ENCODE peak calls at places on chromosomes 12 and 14, in five cellular contexts. Z, U, P, B and L are unnamed samples.

GRCh38 chr12:78002878-78003277 is 172.2 kb downstream of the NAV3 start:
- DNase-seq in B (no peak), Z (no peak), U (no peak), P (no peak), L (no peak)

GRCh38 chr12:21942377-21942703 is 1.1 kb upstream of the ABCC9 start:
- DNase-seq in B (no peak), U (no peak), Z (no peak), P (no peak), L (no peak)

GRCh38 chr14:58876613-58877012 is 238.9 kb downstream of the DACT1 start:
- DNase-seq in Z (no peak), B (no peak), U (no peak), P (no peak), L (no peak)

GRCh38 chr12:47818007-47818376 is 1.7 kb downstream of the HDAC7 start:
- DNase-seq in U (no peak), P (no peak), B (no peak), Z (no peak), L (peak)

GRCh38 chr14:62097824-62098223 is 335.6 kb downstream of the SNAPC1 start:
- DNase-seq in P (no peak), U (no peak), B (no peak), Z (no peak), L (no peak)

GRCh38 chr12:21337453-21337852 is 2.7 kb upstream of the SLCO1A2 start:
- DNase-seq in Z (no peak), U (no peak), B (no peak), P (no peak), L (no peak)

GRCh38 chr12:95322335-95322734 is 104.7 kb downstream of the VEZT start:
- DNase-seq in Z (no peak), U (no peak), P (no peak), B (no peak), L (no peak)

GRCh38 chr12:12474931-12475485 is 87.7 kb downstream of the DUSP16 start:
- DNase-seq in P (no peak), Z (no peak), B (no peak), U (no peak), L (no peak)

GRCh38 chr12:111792155-111792876 is 25.6 kb downstream of the ALDH2 start:
- DNase-seq in Z (peak), P (no peak), U (no peak), B (no peak), L (no peak)

GRCh38 chr14:53571589-53571988 is 385.0 kb downstream of the BMP4 start:
- DNase-seq in U (no peak), P (no peak), B (no peak), Z (no peak), L (no peak)

GRCh38 chr12:95201056-95201670 is 16.1 kb downstream of the FGD6 start:
- DNase-seq in P (no peak), B (no peak), Z (no peak), U (no peak), L (no peak)

GRCh38 chr14:67170706-67171105 is 18.5 kb upstream of the GARIN2 start:
- DNase-seq in U (no peak), B (no peak), P (no peak), Z (no peak), L (no peak)

GRCh38 chr14:66650491-66650911 is 142.6 kb downstream of the GPHN start:
- DNase-seq in P (no peak), Z (no peak), U (no peak), B (no peak), L (no peak)

GRCh38 chr14:50093496-50093895 is 22.9 kb downstream of the VCPKMT start:
- DNase-seq in P (no peak), U (no peak), Z (no peak), B (no peak), L (no peak)

GRCh38 chr14:26687438-26687837 is 89.6 kb upstream of the NOVA1 start:
- DNase-seq in U (no peak), B (peak), P (no peak), Z (no peak), L (no peak)

GRCh38 chr14:59343585-59343984 is 121.6 kb downstream of the GPR135 start:
- DNase-seq in Z (no peak), B (peak), U (peak), P (no peak), L (no peak)

GRCh38 chr14:33556382-33557121 is 394.3 kb downstream of the EGLN3 start:
- DNase-seq in Z (no peak), P (no peak), U (no peak), B (no peak), L (no peak)

GRCh38 chr12:13566286-13566685 is 369.8 kb downstream of the EMP1 start:
- DNase-seq in U (no peak), Z (no peak), B (no peak), P (no peak), L (no peak)

GRCh38 chr12:131024026-131024425 is 70.3 kb downstream of the ADGRD1 start:
- DNase-seq in Z (no peak), U (no peak), B (no peak), P (no peak), L (no peak)

GRCh38 chr12:42725839-42726238 is 136.3 kb upstream of the PRICKLE1 start:
- DNase-seq in P (no peak), Z (no peak), U (no peak), B (no peak), L (no peak)

GRCh38 chr12:48143898-48144297 is 13.4 kb downstream of the ASB8 start:
- DNase-seq in Z (no peak), P (no peak), B (no peak), U (no peak), L (no peak)

GRCh38 chr12:106582661-106583577 is at the start of gene RFX4:
- DNase-seq in U (no peak), P (no peak), B (no peak), Z (no peak), L (no peak)

GRCh38 chr12:52739963-52740362 is 36.6 kb upstream of the KRT77 start:
- DNase-seq in U (no peak), B (no peak), P (no peak), Z (no peak), L (no peak)

GRCh38 chr12:116210131-116210530 is 67.4 kb downstream of the MED13L start:
- DNase-seq in B (no peak), P (no peak), U (no peak), Z (no peak), L (no peak)

GRCh38 chr14:91778217-91778616 is 46.3 kb upstream of the CATSPERB start:
- DNase-seq in Z (no peak), P (no peak), U (no peak), B (no peak), L (no peak)

GRCh38 chr12:105860556-105861207 is 278.1 kb downstream of the NUAK1 start:
- DNase-seq in U (no peak), Z (no peak), P (no peak), B (no peak), L (no peak)

GRCh38 chr12:27525373-27525772 is 1.4 kb downstream of the PPFIBP1 start:
- DNase-seq in B (no peak), P (no peak), Z (no peak), U (no peak), L (no peak)
- H3K4me3 ChIP-seq in B (peak), P (no peak), Z (peak), U (peak), L (peak)

DNA sequence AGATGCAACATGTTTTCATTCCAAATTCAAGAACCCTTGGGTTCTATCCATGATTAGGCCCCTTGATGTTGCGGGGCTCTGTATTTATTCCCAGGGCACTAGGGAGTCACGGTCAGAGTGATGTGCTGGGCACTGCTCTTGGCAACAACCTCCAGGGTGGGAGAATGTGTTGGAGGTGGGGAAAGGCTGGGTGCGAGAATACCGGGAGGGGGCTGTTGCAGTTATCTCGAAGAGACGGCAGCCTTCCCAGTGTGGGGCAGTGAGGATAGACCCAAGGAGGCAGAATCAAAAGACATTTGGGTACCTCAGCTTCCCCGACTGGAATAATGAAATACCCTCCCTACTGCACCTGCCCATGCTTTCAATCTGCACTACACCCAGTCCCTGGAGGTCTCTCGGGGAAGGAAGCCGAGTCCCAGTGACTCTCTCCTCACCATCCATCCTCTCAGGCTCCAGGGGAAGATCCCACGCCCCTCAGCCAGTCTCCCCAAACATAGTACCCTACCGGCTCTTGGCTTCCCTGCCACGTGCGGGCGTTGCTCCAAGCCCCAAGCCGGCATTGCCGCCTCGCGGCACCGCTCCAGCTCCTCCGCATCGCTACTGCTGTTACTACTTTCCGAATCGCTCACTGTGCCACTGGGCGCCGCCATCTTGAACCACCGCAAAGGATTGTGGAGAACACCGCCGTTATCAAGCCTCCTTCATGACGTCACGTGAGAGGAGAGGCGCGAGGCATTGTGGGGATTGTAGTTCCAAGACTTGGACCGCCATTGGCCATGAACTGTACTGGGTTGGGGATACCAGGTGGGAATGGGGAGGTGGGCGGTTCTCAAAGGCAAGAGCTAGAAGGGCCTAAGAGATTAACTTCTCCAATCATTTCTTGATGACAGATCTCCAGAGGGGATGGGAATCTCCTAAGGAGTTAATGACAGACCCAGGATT is at the start of gene C12orf43:
- DNase-seq in P (peak), U (peak), Z (peak), B (peak), L (peak)
- TF ChIP-seq POLR2A in P (no peak), U (peak), Z (no peak), B (no peak), L (no peak)

DNA sequence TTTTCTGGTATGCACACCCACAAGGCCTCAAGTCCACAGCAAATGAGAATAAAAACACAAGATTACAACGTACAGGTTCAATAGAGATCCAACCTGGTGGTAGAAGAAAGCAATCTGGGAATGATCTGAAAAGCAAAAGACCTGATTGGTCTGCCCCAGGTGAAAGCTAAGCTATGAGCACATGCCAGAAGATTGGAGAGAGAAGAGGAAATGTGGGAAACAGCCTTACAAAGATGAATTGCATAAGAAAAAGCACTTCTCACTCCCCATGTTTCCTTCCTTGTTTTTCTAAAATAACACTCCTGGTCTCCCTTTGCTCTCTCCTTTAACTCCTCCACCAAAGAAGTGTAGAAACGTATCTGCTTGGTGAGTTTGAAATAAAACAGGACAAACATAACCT is 77.3 kb upstream of the ANO6 start:
- DNase-seq in U (no peak), P (no peak), B (no peak), Z (no peak), L (no peak)
- H3K4me3 ChIP-seq in U (no peak), P (no peak), B (no peak), Z (no peak), L (no peak)

GRCh38 chr14:23555882-23556699 is at the start of gene THTPA:
- DNase-seq in P (peak), B (peak), Z (peak), U (peak), L (peak)
- TF ChIP-seq POLR2A in P (peak), B (no peak), Z (no peak), U (no peak), L (peak)

GRCh38 chr12:56153291-56154065 is 1.1 kb downstream of the MYL6B start:
- DNase-seq in Z (no peak), P (no peak), U (no peak), B (no peak), L (no peak)
- H3K4me3 ChIP-seq in Z (peak), P (no peak), U (peak), B (no peak), L (peak)

GRCh38 chr12:29380536-29381523 is at the start of gene ERGIC2:
- DNase-seq in P (peak), Z (peak), B (peak), U (peak), L (peak)
- TF ChIP-seq POLR2A in P (peak), Z (peak), B (peak), U (peak), L (peak)

GRCh38 chr12:50271724-50272247 is 11.5 kb downstream of the LIMA1 start:
- DNase-seq in Z (no peak), U (no peak), P (no peak), B (no peak), L (no peak)
- H3K4me3 ChIP-seq in Z (peak), U (peak), P (no peak), B (no peak), L (no peak)

GRCh38 chr12:1688086-1688710 is 2.7 kb upstream of the ADIPOR2 start:
- DNase-seq in B (no peak), U (no peak), P (no peak), Z (no peak), L (no peak)

GRCh38 chr12:1692221-1692620 is 1.4 kb downstream of the ADIPOR2 start:
- DNase-seq in U (no peak), Z (no peak), B (no peak), P (no peak), L (no peak)

GRCh38 chr12:1691123-1692007 is 495 bp downstream of the ADIPOR2 start:
- DNase-seq in B (peak), P (peak), U (no peak), Z (no peak), L (peak)

GRCh38 chr12:1692895-1693294 is 2.0 kb downstream of the ADIPOR2 start:
- DNase-seq in B (no peak), U (no peak), Z (no peak), P (no peak), L (no peak)

DNA sequence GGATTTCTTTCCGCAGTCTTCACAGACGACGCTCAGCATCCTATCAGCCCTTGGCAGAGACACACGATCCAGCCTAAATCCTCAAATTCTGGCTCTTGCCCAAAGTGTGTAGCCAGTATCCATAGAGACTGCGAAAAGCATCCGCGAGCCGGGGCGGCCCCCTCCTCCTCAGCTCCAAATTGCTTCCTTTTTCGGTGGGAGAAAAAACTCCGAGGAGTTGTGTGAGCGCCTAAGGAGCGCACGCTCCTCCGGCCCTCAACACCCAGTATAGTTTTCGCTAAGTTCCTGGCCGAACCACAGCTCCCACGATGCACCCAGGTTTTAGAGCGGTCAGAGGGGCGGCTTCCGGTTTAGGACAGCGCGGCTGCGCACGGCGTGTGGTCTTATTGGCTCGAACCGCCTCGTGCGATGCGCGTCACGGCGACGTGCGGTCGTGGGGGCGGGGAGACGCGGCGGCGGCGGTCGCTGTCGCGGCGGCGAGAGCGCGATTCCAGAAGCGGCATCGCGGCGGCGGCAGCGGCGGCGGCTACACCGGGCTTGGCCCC is at the start of gene ADIPOR2:
- DNase-seq in Z (peak), U (peak), B (peak), P (peak), L (peak)
- TF ChIP-seq POLR2A in Z (peak), U (no peak), B (peak), P (peak), L (no peak)